ENCODE peak calls at places on chromosomes 16 and 17, in seven cellular contexts. W is prostate gland, D is ovary, V is psoas muscle, Q is neural progenitor cell, M is HepG2, O is Peyer's patch. E is an unnamed sample. For H3K4me1 and H3K36me3, the result is how much of the 10 kb centered on the place peaks cover.

GRCh38 chr17:60969500-60970037 is 291.9 kb downstream of the BCAS3 start:
- DNase-seq in D (no peak), O (no peak), W (no peak), Q (no peak), V (no peak), M (no peak), E (no peak)

GRCh38 chr17:29573558-29573870 is 5.0 kb downstream of the TP53I13 start:
- DNase-seq in V (no peak), Q (no peak), M (no peak), D (no peak), W (no peak), O (peak), E (peak)

GRCh38 chr17:14205992-14206461 is 30.6 kb downstream of the CDRT15 start:
- DNase-seq in Q (no peak), V (peak), W (peak), O (peak), M (no peak), D (no peak), E (peak)

GRCh38 chr16:8673611-8674412 is 605 bp upstream of the ABAT start:
- DNase-seq in O (no peak), M (no peak), W (no peak), Q (peak), D (no peak), V (no peak), E (no peak)

GRCh38 chr16:15715221-15715620 is 65.2 kb downstream of the NDE1 start:
- DNase-seq in Q (no peak), O (no peak), W (no peak), M (no peak), D (no peak), V (no peak), E (no peak)

GRCh38 chr16:67943619-67944503 is at the start of gene LCAT:
- DNase-seq in M (peak), Q (peak), O (no peak), W (no peak), D (peak), V (peak), E (no peak)

GRCh38 chr16:3577302-3577752 is at the start of gene NLRC3:
- DNase-seq in V (no peak), Q (no peak), D (no peak), W (no peak), O (no peak), M (no peak), E (no peak)

GRCh38 chr17:83089322-83090156 is 10.1 kb downstream of the METRNL start:
- DNase-seq in M (no peak), W (peak), D (no peak), Q (no peak), O (peak), V (no peak), E (no peak)

GRCh38 chr16:55249936-55250335 is 74.1 kb upstream of the IRX6 start:
- DNase-seq in Q (no peak), V (no peak), D (no peak), O (no peak), W (no peak), M (no peak), E (no peak)

GRCh38 chr17:6492892-6493674 is 48.8 kb downstream of the PIMREG start:
- DNase-seq in D (peak), M (peak), O (peak), W (no peak), Q (no peak), V (no peak), E (no peak)

GRCh38 chr16:53518550-53519416 is 15.8 kb upstream of the AKTIP start:
- DNase-seq in W (no peak), Q (no peak), O (no peak), V (no peak), D (no peak), M (no peak), E (peak)

DNA sequence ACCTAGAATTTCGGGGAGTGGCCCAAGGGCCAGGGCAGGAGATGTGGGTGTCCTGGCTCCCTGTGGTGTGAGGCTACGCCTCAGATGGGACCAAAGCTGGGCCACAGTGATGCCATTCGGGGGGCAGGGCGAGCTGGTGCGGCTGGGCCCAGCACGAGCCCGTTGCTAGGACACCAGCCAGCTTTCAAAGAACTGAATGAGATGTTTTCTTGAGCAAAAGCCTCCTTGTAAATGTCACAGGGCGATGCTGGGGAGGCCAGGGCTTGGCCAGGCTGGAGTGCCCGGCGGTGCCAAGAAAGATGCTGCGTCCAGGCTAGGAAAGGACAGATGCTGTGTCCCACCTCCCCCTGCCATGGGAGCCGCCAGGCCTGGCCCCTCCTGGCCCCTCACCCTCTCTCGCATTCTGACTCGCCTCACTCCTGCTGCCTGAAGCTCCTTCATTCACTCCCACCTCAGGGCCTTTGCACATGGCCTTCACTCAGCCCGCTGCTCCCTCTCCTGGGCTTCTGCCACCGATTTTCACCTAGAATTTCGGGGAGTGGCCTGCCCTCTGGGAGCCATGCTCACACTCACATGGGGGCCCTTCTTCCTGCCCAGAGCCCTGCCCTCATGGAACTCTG is 39.1 kb downstream of the CPNE2 start:
- DNase-seq in O (no peak), Q (no peak), W (no peak), D (no peak), M (no peak), V (no peak), E (no peak)
- H3K4me1 ChIP-seq in O (under half), Q (under half), W (under half), D (under half), M (under half), V (under half), E (under half)

GRCh38 chr17:4551141-4551540 is 4.0 kb downstream of the MYBBP1A start:
- DNase-seq in M (peak), Q (no peak), W (no peak), V (no peak), D (no peak), O (peak), E (no peak)
- H3K36me3 ChIP-seq in M (under half), Q (under half), W (under half), V (half or more), D (under half), O (under half), E (under half)

GRCh38 chr16:81816351-81816750 is 37.3 kb downstream of the PLCG2 start:
- DNase-seq in V (no peak), M (no peak), W (no peak), O (no peak), D (no peak), Q (no peak), E (no peak)

GRCh38 chr16:81813648-81814047 is 34.6 kb downstream of the PLCG2 start:
- DNase-seq in W (no peak), M (no peak), O (no peak), Q (no peak), D (no peak), V (no peak), E (no peak)

GRCh38 chr16:81816793-81817210 is 37.7 kb downstream of the PLCG2 start:
- DNase-seq in W (no peak), O (no peak), Q (no peak), D (no peak), V (no peak), M (no peak), E (no peak)

GRCh38 chr16:81815429-81815766 is 36.3 kb downstream of the PLCG2 start:
- DNase-seq in W (no peak), M (no peak), O (no peak), Q (peak), V (no peak), D (no peak), E (no peak)

GRCh38 chr16:81814751-81815428 is 35.8 kb downstream of the PLCG2 start:
- DNase-seq in M (no peak), V (no peak), Q (no peak), O (no peak), W (no peak), D (no peak), E (no peak)
- H3K4me1 ChIP-seq in M (under half), V (under half), Q (under half), O (under half), W (under half), D (under half), E (under half)

DNA sequence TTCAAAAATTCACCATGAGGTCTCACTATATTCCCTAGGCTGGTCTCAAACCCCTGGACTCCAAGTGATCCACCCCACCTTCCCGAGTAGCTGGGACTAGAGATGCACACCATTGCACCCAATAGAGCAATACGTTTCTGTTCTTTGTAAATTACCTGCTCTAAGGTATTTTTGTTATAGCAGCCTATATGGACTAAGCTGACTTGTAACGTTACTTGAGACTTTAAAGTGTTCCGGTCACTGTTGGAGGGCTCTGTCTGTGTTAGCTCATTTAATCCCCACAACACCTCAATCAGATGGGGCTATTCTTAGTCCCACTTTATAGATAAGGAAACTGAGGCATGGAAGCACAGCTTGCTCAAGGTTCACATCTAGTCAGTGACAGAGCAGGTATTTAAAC is 25.4 kb downstream of the IL4R start:
- DNase-seq in D (no peak), Q (no peak), O (no peak), W (no peak), V (no peak), M (no peak), E (no peak)
- H3K36me3 ChIP-seq in D (under half), Q (under half), O (under half), W (under half), V (under half), M (under half), E (under half)

DNA sequence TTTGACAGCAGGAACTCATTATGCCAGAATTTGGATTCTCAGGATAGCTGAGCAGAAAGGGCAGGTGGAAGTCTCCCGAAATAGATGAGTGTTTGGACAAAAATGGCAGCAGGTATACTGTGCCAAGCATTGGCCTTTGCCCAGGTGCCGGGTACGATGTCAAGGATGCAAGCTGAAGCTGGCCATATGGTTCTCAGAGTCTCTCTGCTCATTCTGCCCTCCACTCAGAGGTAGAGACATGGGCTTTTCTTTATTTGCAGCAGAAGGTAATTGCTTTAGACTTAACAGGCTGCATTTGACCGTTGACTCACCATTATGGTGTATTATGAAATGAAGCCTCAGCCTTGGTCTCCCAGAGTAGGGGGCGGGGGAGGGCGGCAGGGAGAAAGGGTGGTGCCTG is 969.0 kb upstream of the EEF2KMT start:
- DNase-seq in W (no peak), D (no peak), V (no peak), O (no peak), M (no peak), Q (no peak), E (no peak)
- H3K4me1 ChIP-seq in W (under half), D (under half), V (under half), O (under half), M (under half), Q (under half), E (under half)